ENCODE peak calls at places on chromosomes 1 and 21, in seven cellular contexts. N is type B pancreatic cell, V is neural progenitor cell, O is fibroblast of lung, F is endothelial cell, X is upper lobe of right lung, Z is OCI-LY7. S is an unnamed sample.

GRCh38 chr1:109498161-109498801 is 4.4 kb downstream of the CYB561D1 start:
- DNase-seq in N (no peak), V (peak; percentile 81), O (peak; percentile 25), F (peak; percentile 69), X (no peak), Z (peak; percentile 29), S (no peak)

GRCh38 chr1:54887665-54888071 is 673 bp upstream of the DHCR24 start:
- DNase-seq in N (no peak), V (peak; percentile 43), O (no peak), F (peak; percentile 10), X (peak; percentile 81), Z (peak; percentile 15), S (no peak)

GRCh38 chr1:8424539-8425116 is 106.7 kb downstream of the SLC45A1 start:
- DNase-seq in N (no peak), V (peak; percentile 61), O (no peak), F (peak; percentile 37), X (peak; percentile 66), Z (peak; percentile 90), S (peak; percentile 57)

GRCh38 chr1:211828584-211829342 is 1.8 kb downstream of the LPGAT1 start:
- DNase-seq in N (no peak), V (no peak), O (peak; percentile 19), F (no peak), X (no peak), Z (no peak), S (no peak)

GRCh38 chr1:117627562-117628165 is 21.8 kb downstream of the TENT5C start:
- DNase-seq in N (no peak), V (no peak), O (no peak), F (no peak), X (no peak), Z (peak; percentile 55), S (no peak)

GRCh38 chr1:62823556-62823955 is 39.6 kb downstream of the ATG4C start:
- DNase-seq in N (no peak), V (no peak), O (no peak), F (no peak), X (no peak), Z (no peak), S (no peak)

GRCh38 chr1:156599811-156600210 is 1.5 kb downstream of the GPATCH4 start:
- DNase-seq in N (no peak), V (no peak), O (no peak), F (no peak), X (no peak), Z (peak; percentile 77), S (peak; percentile 57)

GRCh38 chr1:201885531-201886075 is 3.1 kb upstream of the SHISA4 start:
- DNase-seq in N (no peak), V (no peak), O (peak; percentile 44), F (no peak), X (no peak), Z (no peak), S (no peak)

GRCh38 chr1:186753241-186753640 is 73.0 kb upstream of the PTGS2 start:
- DNase-seq in N (no peak), V (no peak), O (no peak), F (no peak), X (no peak), Z (no peak), S (no peak)

GRCh38 chr1:8312235-8313218 is 5.4 kb upstream of the SLC45A1 start:
- DNase-seq in N (no peak), V (no peak), O (no peak), F (no peak), X (no peak), Z (no peak), S (no peak)

GRCh38 chr1:38000529-38001453 is 4.5 kb downstream of the FHL3 start:
- DNase-seq in N (no peak), V (peak; percentile 56), O (peak; percentile 89), F (peak; percentile 51), X (no peak), Z (no peak), S (no peak)

GRCh38 chr1:100267284-100267683 is 1.3 kb downstream of the RTCA start:
- DNase-seq in N (no peak), V (no peak), O (no peak), F (no peak), X (no peak), Z (peak; percentile 9), S (no peak)

GRCh38 chr1:164602480-164603093 is 43.6 kb downstream of the PBX1 start:
- DNase-seq in N (no peak), V (peak; percentile 81), O (peak; percentile 59), F (no peak), X (peak; percentile 74), Z (no peak), S (no peak)

GRCh38 chr1:151511636-151512215 is 539 bp downstream of the CGN start:
- DNase-seq in N (peak; percentile 76), V (peak; percentile 81), O (no peak), F (peak; percentile 49), X (peak; percentile 78), Z (peak; percentile 59), S (peak; percentile 42)

GRCh38 chr1:199449681-199450080 is 577.8 kb upstream of the NR5A2 start:
- DNase-seq in N (no peak), V (no peak), O (no peak), F (no peak), X (no peak), Z (no peak), S (no peak)

GRCh38 chr1:102434421-102434820 is 437.7 kb upstream of the OLFM3 start:
- DNase-seq in N (no peak), V (peak; percentile 52), O (no peak), F (peak; percentile 27), X (no peak), Z (peak; percentile 58), S (peak; percentile 4)

GRCh38 chr1:22177354-22178003 is 34.6 kb upstream of the WNT4 start:
- DNase-seq in N (no peak), V (no peak), O (no peak), F (no peak), X (no peak), Z (no peak), S (peak; percentile 63)

GRCh38 chr1:91282695-91283420 is 121.8 kb downstream of the HFM1 start:
- DNase-seq in N (no peak), V (peak; percentile 83), O (peak; percentile 85), F (peak; percentile 68), X (no peak), Z (peak; percentile 64), S (peak; percentile 63)

GRCh38 chr1:8864713-8865397 is 13.6 kb downstream of the ENO1 start:
- DNase-seq in N (no peak), V (no peak), O (no peak), F (no peak), X (no peak), Z (no peak), S (no peak)

GRCh38 chr21:33899199-33899598 is 16.4 kb downstream of the ATP5PO start:
- DNase-seq in N (no peak), V (no peak), O (peak; percentile 28), F (no peak), X (no peak), Z (no peak), S (no peak)

GRCh38 chr1:67850611-67851075 is 17.4 kb upstream of the GNG12 start:
- DNase-seq in N (no peak), V (no peak), O (peak; percentile 92), F (no peak), X (peak; percentile 81), Z (no peak), S (no peak)

GRCh38 chr1:177311111-177311510 is 140.4 kb downstream of the BRINP2 start:
- DNase-seq in N (no peak), V (peak; percentile 44), O (no peak), F (no peak), X (no peak), Z (no peak), S (no peak)

GRCh38 chr1:29956343-29957030 is 720.2 kb downstream of the PTPRU start:
- DNase-seq in N (peak; percentile 25), V (no peak), O (no peak), F (no peak), X (no peak), Z (no peak), S (no peak)
- TF ChIP-seq CTCF in N (no peak), V (no peak), O (no peak), F (no peak), X (no peak), Z (no peak), S (no peak)

GRCh38 chr1:232280910-232281309 is 349.0 kb downstream of the SIPA1L2 start:
- DNase-seq in N (no peak), V (peak; percentile 68), O (no peak), F (no peak), X (no peak), Z (no peak), S (no peak)
- TF ChIP-seq CTCF in N (no peak), V (no peak), O (no peak), F (no peak), X (no peak), Z (no peak), S (no peak)

GRCh38 chr1:79322511-79323027 is 316.0 kb upstream of the ADGRL4 start:
- DNase-seq in N (no peak), V (no peak), O (no peak), F (no peak), X (no peak), Z (no peak), S (no peak)
- TF ChIP-seq CTCF in N (peak; percentile 49), V (peak; percentile 17), O (no peak), F (peak; percentile 50), X (no peak), Z (no peak), S (no peak)

GRCh38 chr21:22062472-22063139 is 1064.4 kb downstream of the NCAM2 start:
- DNase-seq in N (no peak), V (peak; percentile 13), O (no peak), F (no peak), X (no peak), Z (no peak), S (no peak)

GRCh38 chr21:22063140-22063539 is 1064.9 kb downstream of the NCAM2 start:
- DNase-seq in N (no peak), V (no peak), O (no peak), F (no peak), X (no peak), Z (no peak), S (no peak)
- TF ChIP-seq CTCF in N (no peak), V (no peak), O (no peak), F (no peak), X (no peak), Z (no peak), S (no peak)

GRCh38 chr1:43990271-43991199 is 864 bp upstream of the CCDC24 start:
- DNase-seq in N (no peak), V (no peak), O (no peak), F (no peak), X (no peak), Z (no peak), S (peak; percentile 34)
- TF ChIP-seq CTCF in N (no peak), V (no peak), O (peak; percentile 7), F (no peak), X (peak; percentile 11), Z (peak; percentile 71), S (no peak)